ENCODE peak calls at places on chromosomes 5 and 9, in nine cellular contexts. K is GM20000, G is heart left ventricle, S is A673, T is midbrain, P is dorsolateral prefrontal cortex, J is gastrocnemius medialis, Q is esophagus squamous epithelium, H is HuH-7. R is an unnamed sample.

GRCh38 chr9:120482424-120483186 is 97.4 kb downstream of the CDK5RAP2 start:
- DNase-seq in K (no peak), G (no peak), S (no peak), T (no peak), P (no peak), J (peak), Q (no peak), H (no peak), R (no peak)

GRCh38 chr9:99998266-99998665 is 91.8 kb downstream of the STX17 start:
- DNase-seq in K (no peak), G (no peak), S (no peak), T (no peak), P (peak), J (no peak), Q (no peak), H (no peak), R (no peak)

GRCh38 chr9:16627967-16628366 is 242.5 kb downstream of the BNC2 start:
- DNase-seq in K (no peak), G (peak), S (peak), T (no peak), P (no peak), J (peak), Q (no peak), H (no peak), R (no peak)

GRCh38 chr5:15008476-15008875 is 136.9 kb upstream of the ANKH start:
- DNase-seq in K (no peak), G (peak), S (peak), T (no peak), P (peak), J (peak), Q (peak), H (peak), R (no peak)

GRCh38 chr5:436641-436975 is 6.4 kb upstream of the EXOC3 start:
- DNase-seq in K (no peak), G (no peak), S (no peak), T (no peak), P (no peak), J (no peak), Q (no peak), H (no peak), R (no peak)

GRCh38 chr5:53366245-53366644 is 114.2 kb upstream of the FST start:
- DNase-seq in K (no peak), G (no peak), S (no peak), T (no peak), P (no peak), J (no peak), Q (no peak), H (no peak), R (no peak)

GRCh38 chr5:134007581-134008256 is 2.9 kb upstream of the VDAC1 start:
- DNase-seq in K (no peak), G (no peak), S (peak), T (no peak), P (peak), J (no peak), Q (no peak), H (peak), R (no peak)

GRCh38 chr5:1718669-1719068 is 81.0 kb downstream of the MRPL36 start:
- DNase-seq in K (no peak), G (no peak), S (no peak), T (no peak), P (no peak), J (no peak), Q (no peak), H (no peak), R (no peak)

GRCh38 chr5:35035271-35035670 is 12.5 kb downstream of the AGXT2 start:
- DNase-seq in K (no peak), G (no peak), S (no peak), T (no peak), P (no peak), J (no peak), Q (no peak), H (no peak), R (no peak)

GRCh38 chr5:143338658-143339366 is 64.7 kb downstream of the NR3C1 start:
- DNase-seq in K (no peak), G (no peak), S (no peak), T (no peak), P (no peak), J (no peak), Q (no peak), H (no peak), R (no peak)

GRCh38 chr5:102971693-102972293 is 148.1 kb downstream of the GIN1 start:
- DNase-seq in K (peak), G (no peak), S (peak), T (peak), P (no peak), J (no peak), Q (no peak), H (peak), R (no peak)

GRCh38 chr5:71922584-71923106 is 184.6 kb upstream of the MAP1B start:
- DNase-seq in K (no peak), G (no peak), S (peak), T (no peak), P (no peak), J (no peak), Q (no peak), H (no peak), R (no peak)

GRCh38 chr5:38463634-38464521 is 92.6 kb downstream of the LIFR start:
- DNase-seq in K (no peak), G (no peak), S (peak), T (no peak), P (no peak), J (peak), Q (no peak), H (peak), R (no peak)

GRCh38 chr5:172405226-172405625 is 49.1 kb downstream of the SH3PXD2B start:
- DNase-seq in K (no peak), G (no peak), S (no peak), T (no peak), P (no peak), J (no peak), Q (no peak), H (no peak), R (no peak)

GRCh38 chr5:169945831-169946261 is 34.4 kb downstream of the INSYN2B start:
- DNase-seq in K (no peak), G (peak), S (peak), T (peak), P (peak), J (no peak), Q (no peak), H (no peak), R (peak)

GRCh38 chr5:92467695-92468094 is 1084.6 kb upstream of the ARRDC3 start:
- DNase-seq in K (no peak), G (no peak), S (no peak), T (no peak), P (no peak), J (no peak), Q (no peak), H (no peak), R (no peak)

GRCh38 chr9:89311346-89312153 is 555 bp downstream of the CKS2 start:
- DNase-seq in K (no peak), G (peak), S (no peak), T (no peak), P (no peak), J (no peak), Q (no peak), H (peak), R (no peak)

GRCh38 chr5:149320791-149321330 is 24.4 kb upstream of the GRPEL2 start:
- DNase-seq in K (no peak), G (peak), S (peak), T (peak), P (peak), J (peak), Q (no peak), H (peak), R (no peak)

GRCh38 chr5:168613396-168613795 is 34.2 kb upstream of the PANK3 start:
- DNase-seq in K (no peak), G (no peak), S (no peak), T (no peak), P (no peak), J (no peak), Q (no peak), H (no peak), R (no peak)

GRCh38 chr5:120655828-120656435 is 191.8 kb downstream of the PRR16 start:
- DNase-seq in K (peak), G (no peak), S (peak), T (no peak), P (no peak), J (no peak), Q (no peak), H (peak), R (peak)

GRCh38 chr5:58447231-58447630 is 12.7 kb downstream of the PLK2 start:
- DNase-seq in K (no peak), G (no peak), S (no peak), T (no peak), P (no peak), J (no peak), Q (no peak), H (no peak), R (no peak)